ENCODE peak calls at places on chromosomes 5 and 9, in eight cellular contexts. P is stomach, Y is tibial nerve, B is prostate gland, J is ovary, V is uterus, Q is adrenal gland, S is A549. F is an unnamed sample. For H3K4me1, the result is how much of the 10 kb centered on the place peaks cover.

GRCh38 chr5:17365756-17366155 is 132.3 kb upstream of the TAF11L2 start:
- DNase-seq in B (no peak), P (no peak), Q (no peak), S (peak), J (no peak), V (no peak), Y (no peak), F (no peak)

GRCh38 chr5:396715-397032 is 46.3 kb upstream of the EXOC3 start:
- DNase-seq in P (peak), Y (no peak), S (no peak), Q (peak), B (peak), V (no peak), J (no peak), F (no peak)

GRCh38 chr5:97134634-97135033 is 7.8 kb downstream of the LIX1 start:
- DNase-seq in Q (no peak), Y (no peak), B (no peak), V (no peak), S (no peak), P (no peak), J (no peak), F (no peak)

GRCh38 chr5:83433891-83434290 is 37.7 kb upstream of the VCAN start:
- DNase-seq in P (no peak), S (no peak), J (no peak), Q (no peak), V (no peak), B (no peak), Y (no peak), F (no peak)

GRCh38 chr5:90691533-90691932 is 132.9 kb downstream of the ADGRV1 start:
- DNase-seq in Q (no peak), B (no peak), S (no peak), V (no peak), J (no peak), P (no peak), Y (no peak), F (no peak)

GRCh38 chr5:145244788-145245187 is 590.4 kb downstream of the PRELID2 start:
- DNase-seq in J (no peak), V (no peak), B (no peak), P (no peak), Q (no peak), S (no peak), Y (no peak), F (no peak)

GRCh38 chr5:21391506-21391905 is 1403.5 kb upstream of the CDH18 start:
- DNase-seq in Y (no peak), S (no peak), V (no peak), B (no peak), J (no peak), P (no peak), Q (no peak), F (no peak)

GRCh38 chr9:124708633-124709032 is 62.5 kb downstream of the NR6A1 start:
- DNase-seq in S (no peak), B (no peak), P (no peak), V (no peak), J (no peak), Y (no peak), Q (no peak), F (no peak)

GRCh38 chr5:179827684-179828083 is 7.0 kb downstream of the SQSTM1 start:
- DNase-seq in Q (peak), Y (no peak), J (no peak), B (peak), P (no peak), S (peak), V (no peak), F (no peak)

GRCh38 chr5:54655266-54655665 is 137.7 kb downstream of the SNX18 start:
- DNase-seq in P (no peak), B (no peak), J (no peak), Q (no peak), S (no peak), Y (no peak), V (no peak), F (no peak)

GRCh38 chr5:133234911-133235310 is 183.1 kb downstream of the HSPA4 start:
- DNase-seq in P (no peak), B (no peak), V (no peak), S (no peak), J (no peak), Y (no peak), Q (no peak), F (no peak)

GRCh38 chr5:94698189-94698588 is 79.7 kb downstream of the SLF1 start:
- DNase-seq in S (no peak), Y (no peak), Q (no peak), J (no peak), P (no peak), B (no peak), V (no peak), F (no peak)

GRCh38 chr9:125153712-125154367 is 10.5 kb upstream of the SCAI start:
- DNase-seq in J (no peak), P (no peak), Y (no peak), B (no peak), V (no peak), S (no peak), Q (no peak), F (no peak)

GRCh38 chr9:29150606-29151005 is 1577.3 kb upstream of the C9orf72 start:
- DNase-seq in J (no peak), V (no peak), P (no peak), Q (no peak), Y (no peak), S (no peak), B (no peak), F (no peak)

GRCh38 chr5:16597946-16598694 is 18.7 kb downstream of the RETREG1 start:
- DNase-seq in V (no peak), J (no peak), B (no peak), Q (no peak), S (no peak), P (no peak), Y (no peak), F (no peak)

GRCh38 chr5:163338-163620 is 28.0 kb upstream of the LRRC14B start:
- DNase-seq in V (no peak), B (no peak), J (peak), Q (no peak), Y (no peak), S (no peak), P (no peak), F (no peak)

GRCh38 chr5:108143581-108143980 is 238.3 kb downstream of the FBXL17 start:
- DNase-seq in V (no peak), B (no peak), J (no peak), Q (no peak), P (no peak), S (no peak), Y (no peak), F (no peak)

GRCh38 chr5:96745844-96746531 is 61.8 kb downstream of the ERAP1 start:
- DNase-seq in V (no peak), B (no peak), Q (no peak), Y (no peak), S (no peak), J (no peak), P (no peak), F (no peak)

GRCh38 chr9:98654247-98654646 is 54.5 kb downstream of the GABBR2 start:
- DNase-seq in Q (no peak), V (no peak), P (no peak), S (no peak), B (no peak), Y (no peak), J (no peak), F (no peak)

GRCh38 chr9:99690573-99690972 is 131.1 kb upstream of the NR4A3 start:
- DNase-seq in Q (no peak), P (no peak), J (no peak), V (no peak), B (no peak), S (no peak), Y (peak), F (no peak)

GRCh38 chr5:19401032-19401431 is 587.0 kb downstream of the CDH18 start:
- DNase-seq in J (no peak), Y (no peak), B (no peak), P (no peak), Q (no peak), V (no peak), S (no peak), F (no peak)

GRCh38 chr5:174527936-174528557 is 196.3 kb upstream of the MSX2 start:
- DNase-seq in Y (no peak), V (no peak), B (no peak), S (no peak), P (no peak), J (no peak), Q (no peak), F (no peak)

GRCh38 chr5:150113047-150113744 is 26.8 kb upstream of the CSF1R start:
- DNase-seq in S (no peak), P (peak), B (no peak), V (peak), Q (peak), J (peak), Y (peak), F (no peak)

GRCh38 chr5:127002390-127002789 is 28.0 kb downstream of the MARCHF3 start:
- DNase-seq in B (no peak), Q (no peak), V (no peak), S (no peak), J (no peak), P (no peak), Y (no peak), F (no peak)

GRCh38 chr9:14346301-14346721 is 32.4 kb upstream of the NFIB start:
- DNase-seq in P (no peak), S (no peak), Q (no peak), J (no peak), Y (no peak), V (no peak), B (no peak), F (peak)

GRCh38 chr9:137643921-137644320 is 25.1 kb downstream of the EHMT1 start:
- DNase-seq in B (no peak), V (no peak), S (no peak), Q (no peak), P (no peak), Y (no peak), J (no peak), F (no peak)

GRCh38 chr9:117706421-117707150 is 2.4 kb downstream of the TLR4 start:
- DNase-seq in Y (no peak), J (no peak), V (no peak), B (no peak), P (no peak), S (no peak), Q (no peak), F (no peak)

GRCh38 chr5:18113724-18114123 is 479.5 kb downstream of the TAF11L14 start:
- DNase-seq in V (no peak), Y (no peak), P (no peak), J (no peak), Q (no peak), S (no peak), B (no peak), F (no peak)

GRCh38 chr5:132428811-132429440 is 59.4 kb downstream of the SLC22A5 start:
- DNase-seq in Q (no peak), J (no peak), Y (no peak), P (no peak), S (no peak), V (no peak), B (no peak), F (no peak)

GRCh38 chr9:79579624-79580023 is 7.9 kb downstream of the TLE4 start:
- DNase-seq in Y (no peak), S (no peak), P (no peak), Q (no peak), V (no peak), B (no peak), J (no peak), F (no peak)

GRCh38 chr9:79581388-79581787 is 9.6 kb downstream of the TLE4 start:
- DNase-seq in J (no peak), Y (no peak), Q (no peak), V (no peak), S (no peak), P (peak), B (no peak), F (no peak)

GRCh38 chr9:79580065-79580464 is 8.3 kb downstream of the TLE4 start:
- DNase-seq in B (no peak), S (no peak), J (no peak), P (no peak), Q (no peak), V (no peak), Y (no peak), F (no peak)

GRCh38 chr9:79577969-79578723 is 6.4 kb downstream of the TLE4 start:
- DNase-seq in V (no peak), B (no peak), S (no peak), Y (no peak), J (no peak), P (no peak), Q (peak), F (no peak)

GRCh38 chr9:79578891-79579290 is 7.1 kb downstream of the TLE4 start:
- DNase-seq in J (no peak), B (no peak), V (no peak), Q (no peak), S (no peak), Y (no peak), P (no peak), F (no peak)
- H3K4me1 ChIP-seq in J (under half), B (under half), V (under half), Q (under half), S (under half), Y (under half), P (half or more), F (half or more)

DNA sequence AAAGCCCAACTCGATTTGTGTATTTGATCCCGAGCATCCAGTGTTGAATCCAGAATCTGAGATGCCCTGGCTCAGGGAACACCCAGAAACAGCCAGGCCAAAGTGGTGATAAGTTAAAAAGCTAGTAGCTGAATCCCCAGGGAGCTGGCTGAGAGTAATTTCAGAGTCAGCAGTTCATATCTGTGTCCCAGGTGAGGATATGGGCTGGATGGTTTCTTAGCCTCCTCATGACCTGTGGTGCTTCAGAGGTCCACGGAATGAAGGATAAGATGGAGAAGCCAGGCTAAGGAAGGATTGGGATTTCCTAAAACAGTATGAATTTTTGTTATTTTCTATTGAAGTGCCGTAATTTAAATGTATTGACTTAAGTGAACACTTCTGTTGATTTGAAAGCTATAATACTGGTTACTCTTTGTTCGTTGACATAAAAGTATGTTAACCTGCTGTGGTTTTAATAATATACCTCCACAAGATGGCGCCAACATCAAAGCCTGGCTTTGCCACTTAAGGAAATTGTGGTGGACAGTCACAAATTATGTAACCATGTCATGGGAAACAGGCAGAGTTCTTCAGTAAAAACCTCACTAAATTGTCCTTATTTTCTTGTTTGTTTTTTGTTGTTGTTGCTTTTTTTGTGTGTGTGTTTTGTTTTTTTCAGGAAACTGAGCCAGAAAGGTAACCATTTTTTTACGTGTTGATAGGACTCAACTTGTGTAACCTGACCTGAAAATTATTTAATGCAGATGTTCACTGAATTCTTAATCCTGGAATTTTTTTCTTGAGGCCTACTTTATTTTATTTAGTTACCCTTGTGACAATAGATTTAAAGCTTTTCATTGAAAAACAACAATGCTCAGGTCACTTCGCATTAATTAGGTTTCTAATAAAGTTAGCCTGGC is 11.4 kb downstream of the MTAP start:
- DNase-seq in B (peak), J (peak), P (peak), S (no peak), Y (no peak), Q (peak), V (peak), F (peak)
- TF ChIP-seq POLR2A in B (no peak), J (no peak), P (no peak), S (no peak), Y (no peak), Q (no peak), V (no peak), F (no peak)

GRCh38 chr5:124736814-124737186 is 9.6 kb downstream of the ZNF608 start:
- DNase-seq in S (no peak), P (no peak), Y (no peak), Q (no peak), J (no peak), V (no peak), B (no peak), F (no peak)
- H3K4me1 ChIP-seq in S (under half), P (half or more), Y (under half), Q (under half), J (under half), V (under half), B (under half), F (half or more)

GRCh38 chr5:122252319-122252718 is 59.7 kb upstream of the SNCAIP start:
- DNase-seq in P (no peak), V (no peak), Y (no peak), Q (no peak), S (no peak), B (peak), J (no peak), F (no peak)
- TF ChIP-seq POLR2A in P (no peak), V (no peak), Y (no peak), Q (no peak), S (no peak), B (no peak), J (no peak), F (no peak)

DNA sequence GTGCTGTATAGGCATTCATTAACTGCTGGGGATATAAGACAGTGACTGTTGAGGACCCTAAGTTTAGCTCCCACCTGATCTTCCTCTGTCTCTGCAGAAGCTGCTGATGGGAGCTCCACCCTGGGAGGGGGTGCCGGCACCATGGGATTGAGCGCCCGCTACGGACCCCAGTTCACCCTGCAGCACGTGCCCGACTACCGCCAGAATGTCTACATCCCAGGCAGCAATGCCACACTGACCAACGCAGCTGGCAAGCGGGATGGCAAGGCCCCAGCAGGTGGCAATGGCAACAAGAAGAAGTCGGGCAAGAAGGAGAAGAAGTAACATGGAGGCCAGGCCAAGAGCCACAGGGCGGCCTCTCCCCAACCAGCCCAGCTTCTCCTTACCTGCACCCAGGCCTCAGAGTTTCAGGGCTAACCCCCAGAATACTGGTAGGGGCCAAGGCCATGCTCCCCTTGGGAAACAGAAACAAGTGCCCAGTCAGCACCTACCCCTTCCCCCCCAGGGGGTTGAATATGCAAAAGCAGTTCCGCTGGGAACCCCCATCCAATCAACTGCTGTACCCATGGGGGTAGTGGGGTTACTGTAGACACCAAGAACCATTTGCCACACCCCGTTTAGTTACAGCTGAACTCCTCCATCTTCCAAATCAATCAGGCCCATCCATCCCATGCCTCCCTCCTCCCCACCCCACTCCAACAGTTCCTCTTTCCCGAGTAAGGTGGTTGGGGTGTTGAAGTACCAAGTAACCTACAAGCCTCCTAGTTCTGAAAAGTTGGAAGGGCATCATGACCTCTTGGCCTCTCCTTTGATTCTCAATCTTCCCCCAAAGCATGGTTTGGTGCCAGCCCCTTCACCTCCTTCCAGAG is 22.2 kb downstream of the PCDHGC5 start:
- DNase-seq in Y (no peak), B (no peak), Q (peak), V (no peak), J (peak), P (no peak), S (no peak), F (peak)
- H3K4me1 ChIP-seq in Y (under half), B (under half), Q (under half), V (under half), J (under half), P (half or more), S (under half), F (half or more)

DNA sequence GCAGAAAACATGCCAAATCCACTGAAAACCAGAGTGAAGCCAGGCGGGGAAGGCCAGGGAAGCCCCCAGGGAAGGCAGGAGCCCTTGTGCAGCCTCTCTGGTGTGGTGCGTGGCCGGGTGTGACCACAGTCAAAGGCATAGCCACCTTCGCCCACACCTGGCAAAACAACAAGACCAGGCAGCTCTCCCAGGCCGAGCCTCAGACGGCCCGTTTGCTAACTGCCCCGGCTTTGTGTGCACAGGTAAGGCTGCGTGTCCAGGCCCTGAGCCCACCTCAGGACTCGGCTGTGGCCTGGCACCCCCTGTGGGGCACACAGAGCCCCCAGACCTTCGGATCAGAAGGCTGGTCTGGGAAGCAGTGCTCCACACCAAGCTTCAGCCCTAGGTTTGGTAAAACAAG is 6.1 kb downstream of the TMEM250 start:
- DNase-seq in Y (no peak), V (no peak), S (no peak), P (no peak), B (no peak), Q (no peak), J (no peak), F (no peak)
- TF ChIP-seq POLR2A in Y (no peak), V (no peak), S (no peak), P (no peak), B (no peak), Q (no peak), J (no peak), F (no peak)

GRCh38 chr5:124633209-124633608 is 113.2 kb downstream of the ZNF608 start:
- DNase-seq in Y (no peak), P (no peak), S (no peak), J (no peak), V (no peak), B (no peak), Q (no peak), F (no peak)

GRCh38 chr5:124634228-124634819 is 112.1 kb downstream of the ZNF608 start:
- DNase-seq in Q (no peak), P (no peak), J (no peak), Y (no peak), S (no peak), V (no peak), B (no peak), F (no peak)

GRCh38 chr5:124630767-124631704 is 115.4 kb downstream of the ZNF608 start:
- DNase-seq in J (no peak), V (no peak), B (no peak), S (no peak), Q (no peak), Y (no peak), P (no peak), F (no peak)

GRCh38 chr5:124634820-124635323 is 111.6 kb downstream of the ZNF608 start:
- DNase-seq in V (no peak), Y (no peak), J (no peak), S (no peak), B (no peak), Q (no peak), P (no peak), F (no peak)

DNA sequence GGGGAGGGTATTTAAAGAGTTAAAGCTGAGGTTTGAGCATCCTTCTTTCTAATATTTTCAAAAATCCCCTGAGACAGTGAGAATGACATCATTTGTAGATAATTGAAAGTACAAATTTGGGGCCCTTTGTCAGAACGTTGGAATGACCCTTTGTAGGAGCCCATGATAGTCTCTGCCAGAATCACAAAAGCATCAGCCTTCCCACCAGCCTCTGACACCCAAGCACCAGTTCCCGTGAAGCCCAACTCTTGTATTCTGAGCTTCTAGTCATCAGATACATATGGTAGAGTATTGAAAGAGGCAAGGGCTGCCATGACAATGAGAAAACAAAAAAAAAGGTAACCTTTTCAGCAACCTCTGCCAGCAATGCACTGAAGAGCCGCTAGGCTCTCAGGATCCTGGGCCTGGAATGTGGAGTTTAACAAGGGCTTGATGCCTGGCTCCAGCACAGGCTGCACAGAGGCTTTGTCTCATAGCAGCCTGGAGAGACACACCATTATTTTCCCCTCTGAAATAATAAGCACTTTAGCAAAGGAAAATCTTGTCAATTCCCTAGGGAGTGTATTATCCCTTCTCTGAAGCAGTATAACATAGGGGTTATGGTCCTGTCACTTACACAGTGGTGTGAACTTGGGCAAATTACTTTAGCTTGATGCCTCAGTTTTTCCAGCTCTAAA is 114.4 kb downstream of the ZNF608 start:
- DNase-seq in B (no peak), P (no peak), V (no peak), Y (no peak), Q (no peak), J (no peak), S (no peak), F (no peak)
- H3K4me1 ChIP-seq in B (under half), P (under half), V (under half), Y (under half), Q (under half), J (under half), S (under half), F (under half)

F was measured in gastrocnemius medialis.